ENCODE peak calls at places on chromosome 20, in six cellular contexts. A is colonic mucosa; H is GM23248; C is CD4-positive, alpha-beta memory T cell; R is heart right ventricle; P is PC-9. X is an unnamed sample.

GRCh38 chr20:46717818-46718541 is 8.5 kb downstream of the SLC2A10 start:
- DNase-seq in A (no peak), C (no peak), P (no peak), H (no peak), R (no peak), X (no peak)

GRCh38 chr20:3923818-3924217 is 34.6 kb downstream of the PANK2 start:
- DNase-seq in P (no peak), A (no peak), R (no peak), C (no peak), H (peak), X (no peak)

GRCh38 chr20:49508435-49509199 is 26.1 kb upstream of the KCNB1 start:
- DNase-seq in R (no peak), C (peak), H (peak), P (no peak), A (no peak), X (no peak)

GRCh38 chr20:7734216-7734615 is 206.0 kb downstream of the HAO1 start:
- DNase-seq in R (no peak), C (no peak), P (no peak), H (no peak), A (no peak), X (no peak)

GRCh38 chr20:15031546-15032351 is 694.3 kb upstream of the FLRT3 start:
- DNase-seq in H (no peak), A (no peak), P (no peak), R (no peak), C (no peak), X (no peak)

GRCh38 chr20:3805594-3806264 is 9.6 kb downstream of the CDC25B start:
- DNase-seq in H (peak), R (no peak), C (no peak), A (no peak), P (no peak), X (no peak)

GRCh38 chr20:13554706-13555105 is 84.0 kb downstream of the TASP1 start:
- DNase-seq in A (no peak), C (no peak), R (no peak), P (no peak), H (peak), X (no peak)

GRCh38 chr20:6673071-6673470 is 94.4 kb upstream of the BMP2 start:
- DNase-seq in A (no peak), P (no peak), C (no peak), R (no peak), H (no peak), X (no peak)

GRCh38 chr20:32024683-32025295 is 14.6 kb downstream of the CCM2L start:
- DNase-seq in C (no peak), P (no peak), H (no peak), R (no peak), A (no peak), X (no peak)

GRCh38 chr20:33392016-33392415 is 9.3 kb downstream of the CDK5RAP1 start:
- DNase-seq in P (no peak), H (peak), C (no peak), A (no peak), R (no peak), X (no peak)
- H3K27ac ChIP-seq in P (no peak), H (peak), C (no peak), A (no peak), R (no peak), X (no peak)

GRCh38 chr20:699342-699741 is 23.7 kb upstream of the SCRT2 start:
- DNase-seq in P (no peak), H (no peak), R (no peak), A (no peak), C (no peak), X (no peak)
- H3K27ac ChIP-seq in P (no peak), H (no peak), R (peak), A (no peak), C (no peak), X (no peak)

DNA sequence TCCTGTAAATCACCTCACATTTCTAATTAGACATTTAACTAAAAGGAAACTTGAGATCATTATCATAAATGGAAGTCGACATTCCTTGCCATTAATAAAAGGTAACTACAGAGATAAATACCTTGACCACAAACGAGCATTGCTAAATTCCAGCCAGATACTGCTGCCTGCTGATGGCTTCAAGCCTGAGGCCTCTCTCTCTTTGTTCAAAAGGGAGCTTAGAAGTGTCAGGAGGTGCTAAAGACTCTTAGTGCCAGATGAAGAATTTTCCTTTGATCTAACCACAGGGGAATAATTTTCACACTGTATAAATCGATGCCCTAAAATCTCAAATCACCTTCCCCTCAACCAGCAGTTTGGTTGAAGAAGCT is 248.2 kb upstream of the PMEPA1 start:
- DNase-seq in H (no peak), A (no peak), C (no peak), R (no peak), P (no peak), X (no peak)
- H3K27ac ChIP-seq in H (no peak), A (no peak), C (no peak), R (no peak), P (no peak), X (peak)

DNA sequence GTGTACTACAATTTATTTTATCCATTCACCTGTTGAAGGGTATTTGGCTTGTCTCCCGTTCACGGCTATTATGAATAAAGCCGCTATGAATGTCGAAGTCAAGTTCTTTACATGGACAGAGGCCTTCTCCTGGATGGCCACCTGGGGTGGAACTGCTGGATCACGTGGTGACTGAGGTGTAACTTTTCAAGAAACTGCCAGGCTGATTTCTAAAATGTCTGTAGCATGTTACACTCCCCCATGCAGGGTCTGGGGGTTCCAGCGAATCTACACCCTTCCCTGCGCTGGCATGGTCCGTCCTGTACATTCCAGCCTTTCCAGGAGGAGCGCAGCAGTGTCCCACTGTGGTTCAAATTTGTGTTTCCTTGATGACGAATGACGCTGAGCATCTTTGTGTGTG is 106.9 kb downstream of the TAF4 start:
- DNase-seq in C (no peak), P (no peak), R (no peak), A (no peak), H (no peak), X (no peak)
- H3K27ac ChIP-seq in C (no peak), P (no peak), R (no peak), A (no peak), H (no peak), X (no peak)

DNA sequence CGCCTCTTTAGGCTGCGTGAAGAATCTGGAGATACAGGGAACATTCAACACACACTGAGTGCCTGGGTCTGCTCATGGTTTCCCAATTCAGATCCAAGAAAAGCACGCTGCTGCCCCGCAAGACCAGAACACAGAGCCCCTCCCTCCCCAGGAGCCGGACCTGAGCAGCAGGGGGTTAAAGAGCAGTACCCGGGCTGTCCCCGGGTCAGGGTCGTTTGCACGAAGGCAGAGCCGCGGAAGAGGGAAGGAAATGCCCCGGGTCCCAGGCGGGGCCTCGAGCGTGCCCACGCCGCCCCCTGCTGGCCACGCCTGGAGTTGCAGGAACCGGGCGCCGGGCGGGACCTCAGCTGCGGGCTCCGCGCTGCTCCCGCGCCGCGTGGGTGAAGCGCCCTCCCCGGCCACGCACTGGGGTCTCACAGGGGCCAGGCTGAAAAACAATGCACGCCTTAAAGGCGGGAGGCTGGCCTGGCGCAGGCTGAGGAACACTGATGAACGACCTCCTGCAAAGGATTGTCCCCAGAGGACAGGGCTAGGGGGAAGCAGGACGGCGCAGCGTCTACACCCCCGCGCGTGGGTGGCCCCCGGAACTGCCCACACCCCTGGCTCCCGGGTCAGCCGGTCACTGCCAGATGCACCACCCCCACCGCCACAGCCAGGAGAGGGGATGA is 48.9 kb downstream of the ANKRD60 start:
- DNase-seq in R (peak), P (peak), A (peak), C (peak), H (peak), X (peak)
- H3K27ac ChIP-seq in R (no peak), P (no peak), A (no peak), C (no peak), H (no peak), X (peak)

GRCh38 chr20:479487-479886 is 17.2 kb upstream of the TBC1D20 start:
- DNase-seq in H (no peak), C (no peak), R (no peak), P (no peak), A (no peak), X (no peak)

GRCh38 chr20:478949-479429 is 16.7 kb upstream of the TBC1D20 start:
- DNase-seq in A (peak), C (peak), H (peak), R (no peak), P (peak), X (no peak)

GRCh38 chr20:480044-480443 is 17.7 kb upstream of the TBC1D20 start:
- DNase-seq in H (no peak), C (no peak), R (no peak), P (no peak), A (no peak), X (no peak)

GRCh38 chr20:475463-476357 is 13.4 kb upstream of the TBC1D20 start:
- DNase-seq in H (peak), P (no peak), A (no peak), C (no peak), R (no peak), X (no peak)

DNA sequence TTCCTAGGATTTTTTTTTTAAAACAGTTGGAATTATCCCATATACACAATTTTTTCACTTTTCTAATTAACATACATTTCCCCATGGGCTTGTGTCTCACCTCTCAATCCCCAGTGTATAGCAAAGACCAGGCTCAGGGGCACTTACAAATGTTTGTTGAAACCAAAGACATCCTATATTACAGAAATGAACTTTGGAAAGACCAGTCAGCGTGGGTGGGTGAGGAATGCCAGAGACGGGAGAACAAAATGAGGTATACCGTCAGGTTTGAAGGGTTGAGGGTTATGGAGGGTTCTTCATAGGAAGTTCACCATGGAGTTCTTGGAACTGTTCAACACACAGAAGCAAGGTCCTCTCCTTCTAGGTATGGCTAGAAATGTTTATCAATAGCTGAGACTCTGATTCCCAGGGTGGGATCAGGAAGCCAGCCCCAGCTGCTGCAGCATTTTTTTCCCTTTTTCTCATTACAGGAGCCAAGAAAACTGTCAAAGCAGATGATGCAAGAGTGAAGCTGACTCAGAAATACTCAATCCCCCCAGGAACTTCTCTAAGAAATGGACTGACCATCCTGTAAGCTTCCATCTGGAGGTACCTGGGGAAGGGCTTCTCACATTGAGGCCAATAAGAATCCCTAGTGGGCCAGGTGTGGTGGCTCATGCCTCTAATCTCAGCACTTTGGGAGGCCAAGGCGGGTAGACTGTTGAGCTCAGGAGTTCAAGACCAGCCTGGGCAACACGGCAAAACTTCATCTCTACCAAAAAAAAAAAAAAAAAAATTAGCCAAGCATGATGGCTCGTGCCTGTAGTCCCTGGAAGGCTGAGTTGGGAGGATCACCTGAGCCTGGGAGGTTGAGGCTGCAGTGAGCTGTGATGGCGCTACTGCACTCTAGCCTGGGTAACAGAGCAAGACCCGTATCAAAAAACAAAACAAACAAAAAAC is 15.9 kb upstream of the TBC1D20 start:
- DNase-seq in P (no peak), R (no peak), A (no peak), C (no peak), H (peak), X (no peak)
- H3K27ac ChIP-seq in P (no peak), R (no peak), A (no peak), C (no peak), H (peak), X (no peak)

GRCh38 chr20:51008718-51009117 is 14.2 kb downstream of the KCNG1 start:
- DNase-seq in A (peak), H (no peak), R (no peak), P (no peak), C (no peak), X (no peak)

GRCh38 chr20:51011479-51011878 is 11.4 kb downstream of the KCNG1 start:
- DNase-seq in A (no peak), P (no peak), H (no peak), R (no peak), C (no peak), X (no peak)

GRCh38 chr20:51010043-51010365 is 12.9 kb downstream of the KCNG1 start:
- DNase-seq in R (no peak), H (no peak), P (no peak), A (no peak), C (no peak), X (no peak)

GRCh38 chr20:51012357-51012756 is 10.6 kb downstream of the KCNG1 start:
- DNase-seq in P (no peak), R (no peak), A (no peak), C (no peak), H (no peak), X (no peak)

DNA sequence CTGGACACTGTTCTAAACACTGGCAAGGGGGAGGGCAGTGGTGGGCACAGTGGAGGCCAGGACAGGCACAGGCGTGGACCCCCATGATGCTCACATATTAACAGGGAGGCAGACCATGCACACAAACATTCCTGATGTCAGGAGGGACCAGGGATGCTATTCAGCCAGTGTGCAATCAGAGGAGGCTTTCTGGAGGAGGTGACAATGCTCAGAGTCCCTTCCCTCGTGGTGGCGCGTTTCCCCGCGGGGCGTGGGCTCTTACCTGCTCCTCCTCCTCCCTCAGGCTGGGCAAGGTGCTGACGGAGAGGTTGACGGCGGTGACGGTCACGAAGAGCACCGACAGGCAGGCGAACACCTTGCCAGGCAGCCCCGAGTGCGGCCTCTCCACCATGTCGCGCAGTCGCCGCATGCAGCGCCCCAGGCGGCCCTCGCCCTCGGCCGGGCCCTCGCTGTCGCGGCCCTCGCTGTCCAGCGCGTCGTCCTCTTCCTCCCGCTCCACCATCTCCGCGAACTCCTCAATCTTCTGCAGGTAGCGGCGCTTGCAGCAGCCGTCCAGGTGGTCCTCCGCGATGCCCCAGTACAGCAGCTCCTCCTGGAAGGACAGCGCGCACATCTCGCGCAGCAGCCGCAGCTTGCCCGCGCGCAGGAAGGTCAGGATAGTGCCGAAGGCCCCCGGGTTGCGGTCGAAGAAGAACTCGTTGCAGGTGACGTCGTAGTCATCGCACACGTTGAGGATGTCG is 13.4 kb downstream of the KCNG1 start:
- DNase-seq in H (no peak), P (no peak), C (no peak), R (no peak), A (no peak), X (no peak)
- H3K27ac ChIP-seq in H (no peak), P (no peak), C (no peak), R (no peak), A (no peak), X (no peak)

GRCh38 chr20:23027721-23028120 is 7.4 kb upstream of the SSTR4 start:
- DNase-seq in H (no peak), A (no peak), P (no peak), R (no peak), C (no peak), X (no peak)

GRCh38 chr20:23022849-23023248 is 12.3 kb upstream of the SSTR4 start:
- DNase-seq in H (no peak), C (no peak), R (no peak), P (no peak), A (no peak), X (no peak)

GRCh38 chr20:23023621-23024187 is 11.4 kb upstream of the SSTR4 start:
- DNase-seq in H (no peak), C (no peak), R (no peak), A (no peak), P (no peak), X (no peak)

GRCh38 chr20:23021941-23022340 is 13.2 kb upstream of the SSTR4 start:
- DNase-seq in R (no peak), C (no peak), A (no peak), H (peak), P (no peak), X (no peak)

GRCh38 chr20:23024701-23025100 is 10.4 kb upstream of the SSTR4 start:
- DNase-seq in C (no peak), R (no peak), H (no peak), P (no peak), A (no peak), X (no peak)
- H3K27ac ChIP-seq in C (no peak), R (no peak), H (no peak), P (no peak), A (no peak), X (no peak)

GRCh38 chr20:23161968-23162696 is 76.0 kb upstream of the CD93 start:
- DNase-seq in C (no peak), H (no peak), P (peak), A (peak), R (peak), X (peak)
- H3K27ac ChIP-seq in C (no peak), H (no peak), P (no peak), A (peak), R (peak), X (no peak)

GRCh38 chr20:19288636-19289035 is 76.2 kb downstream of the SLC24A3 start:
- DNase-seq in P (no peak), C (no peak), R (no peak), H (no peak), A (no peak), X (no peak)

GRCh38 chr20:19291818-19292132 is 79.3 kb downstream of the SLC24A3 start:
- DNase-seq in P (no peak), C (no peak), A (no peak), R (no peak), H (no peak), X (no peak)

GRCh38 chr20:19289451-19289850 is 77.0 kb downstream of the SLC24A3 start:
- DNase-seq in H (no peak), P (no peak), R (no peak), C (no peak), A (no peak), X (no peak)

GRCh38 chr20:19292254-19292653 is 79.8 kb downstream of the SLC24A3 start:
- DNase-seq in P (no peak), A (no peak), C (no peak), H (no peak), R (no peak), X (no peak)

DNA sequence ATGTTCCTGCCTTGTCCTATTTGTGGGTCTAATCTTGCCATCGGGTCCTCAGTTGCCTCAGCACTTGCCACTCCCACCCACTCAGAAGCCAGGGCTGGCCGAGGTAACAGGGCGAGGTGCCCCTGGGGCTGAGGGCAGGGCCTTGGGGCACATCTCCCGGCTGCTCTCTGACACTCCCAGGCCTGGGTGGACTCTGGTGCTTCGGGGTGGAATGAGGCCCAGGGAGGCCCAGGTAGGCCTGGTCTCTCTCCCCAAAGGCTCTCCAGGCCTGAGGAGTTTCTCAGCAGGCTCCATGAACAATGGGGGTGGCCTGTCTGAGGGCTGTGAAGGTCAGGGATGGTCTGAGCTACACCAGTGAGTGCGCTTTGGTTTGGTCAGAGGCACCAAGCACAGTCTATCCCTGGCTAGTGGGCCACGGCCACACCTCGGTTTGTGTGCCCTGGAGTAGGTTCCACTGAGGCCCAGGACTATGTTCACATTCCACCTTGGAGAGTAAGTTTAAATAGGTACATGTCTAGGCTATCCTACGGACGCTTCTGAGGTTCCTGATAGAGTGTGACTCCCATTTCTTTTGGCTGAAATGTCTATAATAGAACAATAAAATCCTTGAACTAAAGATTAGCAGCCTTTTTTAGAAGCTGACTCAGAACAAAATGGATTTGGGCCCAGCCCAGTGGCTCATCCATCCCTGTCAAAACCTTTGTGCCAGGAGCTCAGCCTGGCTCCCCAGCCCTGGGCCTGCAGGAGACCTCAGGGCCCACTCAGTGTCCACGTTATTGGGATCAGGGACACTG is 78.8 kb downstream of the SLC24A3 start:
- DNase-seq in P (no peak), R (no peak), A (no peak), C (no peak), H (no peak), X (no peak)
- H3K27ac ChIP-seq in P (no peak), R (no peak), A (no peak), C (no peak), H (no peak), X (peak)